ENCODE peak calls at places on chromosomes 13 and 19, in four cellular contexts. One of them, this sample, is unnamed.

GRCh38 chr19:49677232-49677881 is at the start of gene PRMT1:
- DNase-seq in activated naive CD4-positive, alpha-beta T cell: no peak
- DNase-seq in HEK293T: peak; percentile 57
- DNase-seq in posterior cingulate gyrus: no peak
- DNase-seq in this sample: no peak

GRCh38 chr19:38004100-38004504 is 97.1 kb downstream of the SIPA1L3 start:
- DNase-seq in activated naive CD4-positive, alpha-beta T cell: no peak
- DNase-seq in HEK293T: no peak
- DNase-seq in posterior cingulate gyrus: no peak
- DNase-seq in this sample: no peak

GRCh38 chr19:58003153-58003828 is 671 bp upstream of the ZNF606 start:
- DNase-seq in activated naive CD4-positive, alpha-beta T cell: no peak
- DNase-seq in HEK293T: no peak
- DNase-seq in posterior cingulate gyrus: no peak
- DNase-seq in this sample: no peak

GRCh38 chr13:80338781-80339577 is 1.9 kb downstream of the SPRY2 start:
- DNase-seq in activated naive CD4-positive, alpha-beta T cell: no peak
- DNase-seq in HEK293T: peak; percentile 70
- DNase-seq in posterior cingulate gyrus: peak; percentile 92
- DNase-seq in this sample: peak; percentile 76

GRCh38 chr13:93388701-93389100 is 162.1 kb downstream of the GPC6 start:
- DNase-seq in activated naive CD4-positive, alpha-beta T cell: no peak
- DNase-seq in HEK293T: no peak
- DNase-seq in posterior cingulate gyrus: no peak
- DNase-seq in this sample: no peak

GRCh38 chr13:39916330-39916729 is 260.9 kb downstream of the COG6 start:
- DNase-seq in activated naive CD4-positive, alpha-beta T cell: no peak
- DNase-seq in HEK293T: no peak
- DNase-seq in posterior cingulate gyrus: no peak
- DNase-seq in this sample: no peak

GRCh38 chr13:36673352-36673751 is 468 bp upstream of the SERTM1 start:
- DNase-seq in activated naive CD4-positive, alpha-beta T cell: no peak
- DNase-seq in HEK293T: no peak
- DNase-seq in posterior cingulate gyrus: no peak
- DNase-seq in this sample: no peak

GRCh38 chr19:53130506-53130905 is 2.2 kb downstream of the ZNF415 start:
- DNase-seq in activated naive CD4-positive, alpha-beta T cell: no peak
- DNase-seq in HEK293T: no peak
- DNase-seq in posterior cingulate gyrus: no peak
- DNase-seq in this sample: no peak

GRCh38 chr19:37966211-37967072 is 59.4 kb downstream of the SIPA1L3 start:
- DNase-seq in activated naive CD4-positive, alpha-beta T cell: no peak
- DNase-seq in HEK293T: no peak
- DNase-seq in posterior cingulate gyrus: no peak
- DNase-seq in this sample: no peak

GRCh38 chr19:35959040-35959967 is 23.1 kb downstream of the LRFN3 start:
- DNase-seq in activated naive CD4-positive, alpha-beta T cell: peak; percentile 33
- DNase-seq in HEK293T: peak; percentile 36
- DNase-seq in posterior cingulate gyrus: peak; percentile 90
- DNase-seq in this sample: no peak

GRCh38 chr19:20254151-20254550 is 87.1 kb downstream of the ZNF486 start:
- DNase-seq in activated naive CD4-positive, alpha-beta T cell: no peak
- DNase-seq in HEK293T: no peak
- DNase-seq in posterior cingulate gyrus: no peak
- DNase-seq in this sample: no peak

GRCh38 chr19:8336072-8336569 is 6.9 kb downstream of the KANK3 start:
- DNase-seq in activated naive CD4-positive, alpha-beta T cell: no peak
- DNase-seq in HEK293T: no peak
- DNase-seq in posterior cingulate gyrus: no peak
- DNase-seq in this sample: no peak

GRCh38 chr19:34274827-34275625 is 20.7 kb downstream of the GARRE1 start:
- DNase-seq in activated naive CD4-positive, alpha-beta T cell: no peak
- DNase-seq in HEK293T: no peak
- DNase-seq in posterior cingulate gyrus: no peak
- DNase-seq in this sample: no peak

GRCh38 chr19:38211206-38211605 is 12.8 kb downstream of the DPF1 start:
- DNase-seq in activated naive CD4-positive, alpha-beta T cell: no peak
- DNase-seq in HEK293T: no peak
- DNase-seq in posterior cingulate gyrus: no peak
- DNase-seq in this sample: no peak

GRCh38 chr13:49858183-49858856 is 65.8 kb upstream of the KPNA3 start:
- DNase-seq in activated naive CD4-positive, alpha-beta T cell: no peak
- DNase-seq in HEK293T: no peak
- DNase-seq in posterior cingulate gyrus: no peak
- DNase-seq in this sample: no peak

GRCh38 chr19:31166206-31166605 is 183.0 kb downstream of the TSHZ3 start:
- DNase-seq in activated naive CD4-positive, alpha-beta T cell: no peak
- DNase-seq in HEK293T: no peak
- DNase-seq in posterior cingulate gyrus: no peak
- DNase-seq in this sample: no peak

GRCh38 chr13:73717632-73718031 is 416.6 kb downstream of the KLF12 start:
- DNase-seq in activated naive CD4-positive, alpha-beta T cell: no peak
- DNase-seq in HEK293T: no peak
- DNase-seq in posterior cingulate gyrus: no peak
- DNase-seq in this sample: no peak

GRCh38 chr13:73810647-73811046 is 323.6 kb downstream of the KLF12 start:
- DNase-seq in activated naive CD4-positive, alpha-beta T cell: no peak
- DNase-seq in HEK293T: no peak
- DNase-seq in posterior cingulate gyrus: no peak
- DNase-seq in this sample: no peak

GRCh38 chr19:4304509-4305252 is at the start of gene FSD1:
- DNase-seq in activated naive CD4-positive, alpha-beta T cell: peak; percentile 51
- DNase-seq in HEK293T: peak; percentile 98
- DNase-seq in posterior cingulate gyrus: peak; percentile 94
- DNase-seq in this sample: no peak

GRCh38 chr13:45412274-45413049 is 5.7 kb downstream of the SLC25A30 start:
- DNase-seq in activated naive CD4-positive, alpha-beta T cell: no peak
- DNase-seq in HEK293T: no peak
- DNase-seq in posterior cingulate gyrus: no peak
- DNase-seq in this sample: no peak

GRCh38 chr19:45526143-45526542 is 18.9 kb downstream of the VASP start:
- DNase-seq in activated naive CD4-positive, alpha-beta T cell: no peak
- DNase-seq in HEK293T: peak; percentile 81
- DNase-seq in posterior cingulate gyrus: peak; percentile 91
- DNase-seq in this sample: peak; percentile 40

GRCh38 chr19:52188822-52189744 is 769 bp upstream of the PPP2R1A start:
- DNase-seq in activated naive CD4-positive, alpha-beta T cell: no peak
- DNase-seq in HEK293T: no peak
- DNase-seq in posterior cingulate gyrus: peak; percentile 100
- DNase-seq in this sample: peak; percentile 57

GRCh38 chr13:99606322-99607089 is 105.2 kb downstream of the TM9SF2 start:
- DNase-seq in activated naive CD4-positive, alpha-beta T cell: peak; percentile 92
- DNase-seq in HEK293T: peak; percentile 91
- DNase-seq in posterior cingulate gyrus: peak; percentile 95
- DNase-seq in this sample: peak; percentile 81

GRCh38 chr13:45162821-45163220 is 38.0 kb downstream of the KCTD4 start:
- DNase-seq in activated naive CD4-positive, alpha-beta T cell: no peak
- DNase-seq in HEK293T: no peak
- DNase-seq in posterior cingulate gyrus: no peak
- DNase-seq in this sample: no peak

GRCh38 chr13:43551897-43552456 is 234.8 kb downstream of the ENOX1 start:
- DNase-seq in activated naive CD4-positive, alpha-beta T cell: no peak
- DNase-seq in HEK293T: no peak
- DNase-seq in posterior cingulate gyrus: no peak
- DNase-seq in this sample: no peak

GRCh38 chr13:113151745-113152707 is 6.4 kb upstream of the PROZ start:
- DNase-seq in activated naive CD4-positive, alpha-beta T cell: no peak
- DNase-seq in HEK293T: no peak
- DNase-seq in posterior cingulate gyrus: peak; percentile 70
- DNase-seq in this sample: peak; percentile 18

GRCh38 chr13:72062566-72062965 is 195.6 kb upstream of the DACH1 start:
- DNase-seq in activated naive CD4-positive, alpha-beta T cell: no peak
- DNase-seq in HEK293T: no peak
- DNase-seq in posterior cingulate gyrus: no peak
- DNase-seq in this sample: no peak

GRCh38 chr13:51793570-51794273 is 10.2 kb downstream of the DHRS12 start:
- DNase-seq in activated naive CD4-positive, alpha-beta T cell: no peak
- DNase-seq in HEK293T: no peak
- DNase-seq in posterior cingulate gyrus: no peak
- DNase-seq in this sample: peak; percentile 45

GRCh38 chr13:33445476-33445875 is 159.9 kb upstream of the STARD13 start:
- DNase-seq in activated naive CD4-positive, alpha-beta T cell: no peak
- DNase-seq in HEK293T: no peak
- DNase-seq in posterior cingulate gyrus: no peak
- DNase-seq in this sample: no peak

GRCh38 chr19:2770055-2771013 is 12.7 kb downstream of the SGTA start:
- DNase-seq in activated naive CD4-positive, alpha-beta T cell: no peak
- DNase-seq in HEK293T: no peak
- DNase-seq in posterior cingulate gyrus: peak; percentile 71
- DNase-seq in this sample: peak; percentile 14

GRCh38 chr19:1780272-1780957 is 27.1 kb downstream of the ONECUT3 start:
- DNase-seq in activated naive CD4-positive, alpha-beta T cell: no peak
- DNase-seq in HEK293T: no peak
- DNase-seq in posterior cingulate gyrus: no peak
- DNase-seq in this sample: no peak

GRCh38 chr19:6744381-6745288 is 5.2 kb downstream of the TRIP10 start:
- DNase-seq in activated naive CD4-positive, alpha-beta T cell: no peak
- DNase-seq in HEK293T: peak; percentile 50
- DNase-seq in posterior cingulate gyrus: peak; percentile 61
- DNase-seq in this sample: no peak

GRCh38 chr13:110869805-110870706 is 44.8 kb downstream of the ANKRD10 start:
- DNase-seq in activated naive CD4-positive, alpha-beta T cell: no peak
- DNase-seq in HEK293T: peak; percentile 30
- DNase-seq in posterior cingulate gyrus: no peak
- DNase-seq in this sample: peak; percentile 32

GRCh38 chr13:76463314-76463713 is 422.9 kb downstream of the KCTD12 start:
- DNase-seq in activated naive CD4-positive, alpha-beta T cell: no peak
- DNase-seq in HEK293T: no peak
- DNase-seq in posterior cingulate gyrus: no peak
- DNase-seq in this sample: no peak

GRCh38 chr19:14632286-14632685 is 42.4 kb downstream of the ADGRE3 start:
- DNase-seq in activated naive CD4-positive, alpha-beta T cell: no peak
- DNase-seq in HEK293T: peak; percentile 56
- DNase-seq in posterior cingulate gyrus: no peak
- DNase-seq in this sample: no peak

GRCh38 chr19:18291019-18291524 is 9.7 kb upstream of the JUND start:
- DNase-seq in activated naive CD4-positive, alpha-beta T cell: no peak
- DNase-seq in HEK293T: no peak
- DNase-seq in posterior cingulate gyrus: no peak
- DNase-seq in this sample: no peak

GRCh38 chr13:52991344-52992020 is 37.1 kb upstream of the OLFM4 start:
- DNase-seq in activated naive CD4-positive, alpha-beta T cell: no peak
- DNase-seq in HEK293T: no peak
- DNase-seq in posterior cingulate gyrus: no peak
- DNase-seq in this sample: no peak

GRCh38 chr19:18436651-18437478 is 1.1 kb downstream of the ISYNA1 start:
- DNase-seq in activated naive CD4-positive, alpha-beta T cell: no peak
- DNase-seq in HEK293T: peak; percentile 85
- DNase-seq in posterior cingulate gyrus: peak; percentile 81
- DNase-seq in this sample: peak; percentile 31

GRCh38 chr19:38429055-38429810 is 3.2 kb upstream of the RASGRP4 start:
- DNase-seq in activated naive CD4-positive, alpha-beta T cell: no peak
- DNase-seq in HEK293T: no peak
- DNase-seq in posterior cingulate gyrus: no peak
- DNase-seq in this sample: no peak

This sample was measured in hippocampal formation.